ENCODE peak calls at places on chromosomes 16 and 17, in four cellular contexts. K, V, T and A are unnamed samples.

GRCh38 chr16:14658063-14658462 is 25.3 kb downstream of the BFAR start:
- DNase-seq in K (no peak), V (no peak), T (no peak), A (no peak)

GRCh38 chr16:19748389-19749110 is 30.5 kb downstream of the IQCK start:
- DNase-seq in K (no peak), V (no peak), T (no peak), A (no peak)

GRCh38 chr17:48542956-48543853 is 1.7 kb downstream of the HOXB2 start:
- DNase-seq in K (peak; percentile 34), V (no peak), T (no peak), A (peak; percentile 69)

GRCh38 chr16:70432800-70433455 is 6.0 kb downstream of the ST3GAL2 start:
- DNase-seq in K (peak; percentile 69), V (no peak), T (no peak), A (no peak)

GRCh38 chr16:57544129-57544653 is 1.7 kb downstream of the ADGRG5 start:
- DNase-seq in K (peak; percentile 79), V (no peak), T (peak; percentile 80), A (no peak)

GRCh38 chr17:68294617-68295016 is 3.3 kb downstream of the ARSG start:
- DNase-seq in K (no peak), V (no peak), T (no peak), A (no peak)

GRCh38 chr17:64213995-64214507 is 49.0 kb downstream of the TEX2 start:
- DNase-seq in K (no peak), V (no peak), T (no peak), A (no peak)

GRCh38 chr17:40556884-40557414 is 8.3 kb downstream of the CCR7 start:
- DNase-seq in K (no peak), V (peak; percentile 17), T (peak; percentile 81), A (no peak)

GRCh38 chr17:58263773-58264172 is 17.0 kb downstream of the MPO start:
- DNase-seq in K (no peak), V (no peak), T (peak; percentile 10), A (no peak)

GRCh38 chr17:1438593-1439083 is 17.4 kb downstream of the CRK start:
- DNase-seq in K (no peak), V (no peak), T (no peak), A (no peak)

GRCh38 chr16:35409503-35409902 is 1950.1 kb downstream of the TP53TG3F start:
- DNase-seq in K (no peak), V (no peak), T (no peak), A (no peak)

GRCh38 chr16:84175351-84176081 is 11.3 kb downstream of the TAF1C start:
- DNase-seq in K (peak; percentile 41), V (peak; percentile 53), T (peak; percentile 81), A (peak; percentile 27)

GRCh38 chr16:19380316-19380715 is 37.4 kb upstream of the TMC5 start:
- DNase-seq in K (no peak), V (no peak), T (no peak), A (no peak)

GRCh38 chr17:57663326-57664070 is 81.6 kb downstream of the CCDC182 start:
- DNase-seq in K (no peak), V (no peak), T (peak; percentile 38), A (no peak)

GRCh38 chr17:68585643-68586042 is 15.5 kb downstream of the FAM20A start:
- DNase-seq in K (no peak), V (no peak), T (no peak), A (no peak)

GRCh38 chr17:29155235-29155965 is 24.8 kb downstream of the MYO18A start:
- DNase-seq in K (no peak), V (peak; percentile 79), T (peak; percentile 81), A (peak; percentile 92)

GRCh38 chr17:51351890-51352289 is 91.5 kb downstream of the UTP18 start:
- DNase-seq in K (no peak), V (no peak), T (no peak), A (peak; percentile 83)

GRCh38 chr17:67546578-67547527 is 169.8 kb downstream of the PITPNC1 start:
- DNase-seq in K (peak; percentile 40), V (peak; percentile 58), T (peak; percentile 78), A (peak; percentile 18)

GRCh38 chr17:7380855-7381683 is at the start of gene TNK1:
- DNase-seq in K (no peak), V (peak; percentile 86), T (peak; percentile 77), A (no peak)

GRCh38 chr17:60451965-60452364 is 29.7 kb downstream of the CHCT1 start:
- DNase-seq in K (no peak), V (no peak), T (no peak), A (no peak)

GRCh38 chr16:3782566-3782965 is 65.2 kb upstream of the TRAP1 start:
- DNase-seq in K (no peak), V (no peak), T (no peak), A (no peak)

GRCh38 chr17:21231533-21231932 is 17.6 kb upstream of the TMEM11 start:
- DNase-seq in K (no peak), V (no peak), T (no peak), A (no peak)

GRCh38 chr17:76138234-76138895 is 2.7 kb downstream of the FOXJ1 start:
- DNase-seq in K (no peak), V (peak; percentile 64), T (peak; percentile 64), A (no peak)

GRCh38 chr17:8189041-8189710 is 804 bp downstream of the BORCS6 start:
- DNase-seq in K (peak; percentile 42), V (peak; percentile 53), T (peak; percentile 91), A (no peak)

GRCh38 chr16:15907863-15908478 is 19.6 kb upstream of the CEP20 start:
- DNase-seq in K (peak; percentile 65), V (no peak), T (no peak), A (peak; percentile 50)

GRCh38 chr17:56593741-56594527 is 435 bp downstream of the NOG start:
- DNase-seq in K (no peak), V (peak; percentile 55), T (peak; percentile 87), A (peak; percentile 81)

GRCh38 chr17:78366109-78366848 is 6.4 kb upstream of the SOCS3 start:
- DNase-seq in K (no peak), V (no peak), T (no peak), A (no peak)

GRCh38 chr16:30076276-30076791 is 540 bp downstream of the PPP4C start:
- DNase-seq in K (no peak), V (no peak), T (no peak), A (peak; percentile 35)

GRCh38 chr16:71514476-71514875 is 11.8 kb upstream of the CHST4 start:
- DNase-seq in K (no peak), V (no peak), T (no peak), A (no peak)

GRCh38 chr16:56662357-56663354 is 4.9 kb downstream of the MT1F start:
- DNase-seq in K (peak; percentile 25), V (no peak), T (no peak), A (no peak)

GRCh38 chr16:49654425-49654824 is 201.5 kb downstream of the ZNF423 start:
- DNase-seq in K (no peak), V (no peak), T (no peak), A (no peak)

GRCh38 chr17:79070266-79070880 is 4.3 kb upstream of the ENGASE start:
- DNase-seq in K (no peak), V (no peak), T (peak; percentile 44), A (no peak)

GRCh38 chr17:391850-392249 is 39.2 kb upstream of the RPH3AL start:
- DNase-seq in K (no peak), V (no peak), T (no peak), A (no peak)

GRCh38 chr17:68398731-68399637 is 58.3 kb downstream of the WIPI1 start:
- DNase-seq in K (peak; percentile 65), V (peak; percentile 58), T (peak; percentile 80), A (peak; percentile 75)

GRCh38 chr17:38453951-38454421 is 25.7 kb downstream of the ARHGAP23 start:
- DNase-seq in K (no peak), V (no peak), T (no peak), A (peak; percentile 83)

GRCh38 chr17:38455288-38455915 is 27.1 kb downstream of the ARHGAP23 start:
- DNase-seq in K (no peak), V (no peak), T (no peak), A (no peak)

GRCh38 chr17:38456031-38456815 is 28.0 kb downstream of the ARHGAP23 start:
- DNase-seq in K (no peak), V (no peak), T (no peak), A (no peak)

GRCh38 chr17:38452719-38453118 is 24.5 kb downstream of the ARHGAP23 start:
- DNase-seq in K (no peak), V (no peak), T (no peak), A (no peak)

DNA sequence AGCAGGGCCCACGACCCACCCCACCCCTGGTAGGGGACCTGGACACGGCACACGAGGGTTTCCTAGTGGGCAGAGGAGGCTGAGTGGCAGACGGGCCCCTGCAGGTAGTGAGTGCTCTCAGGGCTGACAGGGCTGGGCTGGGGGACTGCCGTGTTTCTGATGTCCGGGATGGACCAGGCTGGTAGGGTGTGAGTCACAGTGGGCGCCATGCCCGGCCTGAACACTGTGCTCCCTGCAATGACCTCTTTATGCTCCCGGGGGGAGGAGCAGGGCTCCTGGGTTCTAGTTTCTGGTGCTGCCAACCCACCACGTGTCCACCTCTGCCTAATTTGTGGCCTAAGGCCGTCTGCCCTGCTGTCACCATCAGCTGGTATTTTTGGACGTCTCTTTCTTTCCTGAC is 26.3 kb downstream of the ARHGAP23 start:
- DNase-seq in K (peak; percentile 19), V (peak; percentile 69), T (no peak), A (peak; percentile 100)
- H3K4me3 ChIP-seq in K (peak overlapping the region; percentile 38), V (no peak overlapping the region), T (peak overlapping the region; percentile 51), A (peak overlapping the region; percentile 48)

GRCh38 chr17:69733171-69734014 is 318.9 kb downstream of the MAP2K6 start:
- DNase-seq in K (no peak), V (no peak), T (no peak), A (peak; percentile 98)

GRCh38 chr17:69732272-69732671 is 317.8 kb downstream of the MAP2K6 start:
- DNase-seq in K (no peak), V (no peak), T (no peak), A (no peak)

GRCh38 chr17:69734656-69735055 is 320.2 kb downstream of the MAP2K6 start:
- DNase-seq in K (no peak), V (no peak), T (no peak), A (no peak)

GRCh38 chr17:69729937-69730336 is 315.4 kb downstream of the MAP2K6 start:
- DNase-seq in K (no peak), V (no peak), T (no peak), A (peak; percentile 62)

DNA sequence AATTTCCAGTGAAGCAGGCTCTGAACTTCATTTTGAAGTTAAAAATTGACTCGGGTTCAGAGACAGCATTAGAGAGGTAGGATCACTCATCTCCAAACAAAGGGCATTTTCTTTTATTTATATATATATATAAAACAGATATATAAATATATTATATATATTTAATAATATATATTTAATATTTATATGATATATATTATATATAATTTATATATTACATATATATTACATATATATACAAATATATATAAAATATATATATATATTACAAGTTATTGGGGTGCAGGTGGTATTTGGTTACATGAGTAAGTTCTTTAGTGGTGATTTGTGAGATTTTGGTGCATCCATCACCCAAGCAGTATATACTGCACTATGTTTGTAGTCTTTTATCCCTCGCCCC is 320.8 kb downstream of the MAP2K6 start:
- DNase-seq in K (no peak), V (no peak), T (no peak), A (no peak)
- H3K9me3 ChIP-seq in K (no peaks in the 10 kb centered on the region), V (no peaks in the 10 kb centered on the region), T (peaks cover 6% of the 10 kb centered on the region), A (peaks cover 21% of the 10 kb centered on the region)

GRCh38 chr16:51630051-51630450 is 479.0 kb upstream of the SALL1 start:
- DNase-seq in K (no peak), V (no peak), T (no peak), A (no peak)
- H3K27me3 ChIP-seq in K (no peaks in the 10 kb centered on the region), V (no peaks in the 10 kb centered on the region), T (no peaks in the 10 kb centered on the region), A (no peaks in the 10 kb centered on the region)

DNA sequence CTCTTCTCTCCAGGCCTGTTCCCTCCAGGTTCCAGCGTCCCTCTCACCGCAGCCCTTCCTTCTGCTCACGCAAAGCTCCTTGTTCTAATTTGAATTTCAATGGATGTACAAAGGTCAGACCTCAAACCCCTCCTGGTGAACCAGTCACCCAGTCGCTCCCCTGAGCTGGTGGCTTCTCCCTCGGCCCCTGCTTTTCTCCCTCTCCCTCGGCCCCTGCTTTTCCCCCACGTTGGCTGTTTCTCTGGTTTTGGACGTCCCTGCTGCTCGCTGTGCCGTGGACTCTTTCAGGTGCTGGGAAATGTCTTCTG is 8.6 kb upstream of the MSLN start:
- DNase-seq in K (no peak), V (no peak), T (no peak), A (no peak)
- H3K4me3 ChIP-seq in K (no peak overlapping the region), V (no peak overlapping the region), T (no peak overlapping the region), A (no peak overlapping the region)